ENCODE peak calls at places on chromosome 7, in five cellular contexts. One of them, this sample, is unnamed.

GRCh38 chr7:128796325-128796724 is 4.6 kb downstream of the CCDC136 start:
- DNase-seq in pancreas: no peak
- DNase-seq in sigmoid colon: no peak
- DNase-seq in psoas muscle: no peak
- DNase-seq in tibial artery: no peak
- DNase-seq in this sample: no peak

GRCh38 chr7:18893156-18893555 is 224.3 kb downstream of the TWIST1 start:
- DNase-seq in tibial artery: no peak
- DNase-seq in pancreas: no peak
- DNase-seq in sigmoid colon: no peak
- DNase-seq in psoas muscle: no peak
- DNase-seq in this sample: no peak

GRCh38 chr7:90720970-90721768 is 125.0 kb downstream of the CDK14 start:
- DNase-seq in psoas muscle: no peak
- DNase-seq in tibial artery: no peak
- DNase-seq in pancreas: peak; percentile 39
- DNase-seq in sigmoid colon: peak; percentile 84
- DNase-seq in this sample: no peak

GRCh38 chr7:53383131-53383530 is 347.7 kb downstream of the POM121L12 start:
- DNase-seq in psoas muscle: no peak
- DNase-seq in tibial artery: no peak
- DNase-seq in pancreas: no peak
- DNase-seq in sigmoid colon: no peak
- DNase-seq in this sample: no peak

GRCh38 chr7:46559194-46559576 is 638.1 kb upstream of the IGFBP3 start:
- DNase-seq in sigmoid colon: no peak
- DNase-seq in tibial artery: no peak
- DNase-seq in psoas muscle: no peak
- DNase-seq in pancreas: no peak
- DNase-seq in this sample: no peak

GRCh38 chr7:155342313-155342712 is 44.6 kb downstream of the INSIG1 start:
- DNase-seq in sigmoid colon: peak; percentile 40
- DNase-seq in tibial artery: no peak
- DNase-seq in pancreas: no peak
- DNase-seq in psoas muscle: peak; percentile 32
- DNase-seq in this sample: peak; percentile 25

GRCh38 chr7:66352071-66352470 is 146.9 kb downstream of the TPST1 start:
- DNase-seq in tibial artery: no peak
- DNase-seq in pancreas: no peak
- DNase-seq in sigmoid colon: no peak
- DNase-seq in psoas muscle: no peak
- DNase-seq in this sample: no peak

GRCh38 chr7:105885386-105886111 is 9.2 kb upstream of the ATXN7L1 start:
- DNase-seq in sigmoid colon: no peak
- DNase-seq in psoas muscle: no peak
- DNase-seq in pancreas: peak; percentile 47
- DNase-seq in tibial artery: no peak
- DNase-seq in this sample: no peak

GRCh38 chr7:127447326-127447945 is 54.9 kb upstream of the ZNF800 start:
- DNase-seq in psoas muscle: no peak
- DNase-seq in tibial artery: no peak
- DNase-seq in pancreas: no peak
- DNase-seq in sigmoid colon: no peak
- DNase-seq in this sample: no peak

GRCh38 chr7:47508389-47509380 is 73.2 kb downstream of the TNS3 start:
- DNase-seq in psoas muscle: peak; percentile 26
- DNase-seq in tibial artery: peak; percentile 27
- DNase-seq in sigmoid colon: peak; percentile 63
- DNase-seq in pancreas: no peak
- DNase-seq in this sample: no peak

GRCh38 chr7:47690902-47691558 is 109.1 kb upstream of the TNS3 start:
- DNase-seq in sigmoid colon: no peak
- DNase-seq in tibial artery: no peak
- DNase-seq in psoas muscle: no peak
- DNase-seq in pancreas: no peak
- DNase-seq in this sample: no peak

GRCh38 chr7:27143950-27144798 is 693 bp upstream of the HOXA5 start:
- DNase-seq in sigmoid colon: peak; percentile 64
- DNase-seq in tibial artery: no peak
- DNase-seq in pancreas: peak; percentile 43
- DNase-seq in psoas muscle: peak; percentile 42
- DNase-seq in this sample: peak; percentile 32

GRCh38 chr7:125465527-125465926 is 535.9 kb upstream of the POT1 start:
- DNase-seq in sigmoid colon: no peak
- DNase-seq in tibial artery: no peak
- DNase-seq in psoas muscle: no peak
- DNase-seq in pancreas: no peak
- DNase-seq in this sample: no peak

GRCh38 chr7:80711521-80711920 is 73.1 kb downstream of the CD36 start:
- DNase-seq in sigmoid colon: no peak
- DNase-seq in pancreas: no peak
- DNase-seq in psoas muscle: peak; percentile 64
- DNase-seq in tibial artery: no peak
- DNase-seq in this sample: no peak

GRCh38 chr7:20141666-20142065 is 75.5 kb downstream of the MACC1 start:
- DNase-seq in psoas muscle: no peak
- DNase-seq in pancreas: no peak
- DNase-seq in sigmoid colon: no peak
- DNase-seq in tibial artery: no peak
- DNase-seq in this sample: no peak

GRCh38 chr7:96236198-96237039 is 85.5 kb downstream of the SLC25A13 start:
- DNase-seq in psoas muscle: peak; percentile 60
- DNase-seq in sigmoid colon: peak; percentile 84
- DNase-seq in tibial artery: peak; percentile 66
- DNase-seq in pancreas: no peak
- DNase-seq in this sample: no peak

GRCh38 chr7:91941450-91941849 is 788 bp downstream of the AKAP9 start:
- DNase-seq in psoas muscle: peak; percentile 73
- DNase-seq in pancreas: no peak
- DNase-seq in tibial artery: no peak
- DNase-seq in sigmoid colon: no peak
- DNase-seq in this sample: peak; percentile 48

GRCh38 chr7:38681882-38682281 is 50.7 kb upstream of the AMPH start:
- DNase-seq in tibial artery: no peak
- DNase-seq in sigmoid colon: no peak
- DNase-seq in pancreas: no peak
- DNase-seq in psoas muscle: no peak
- DNase-seq in this sample: no peak
- H3K27ac ChIP-seq in tibial artery: no peak overlapping the region
- H3K27ac ChIP-seq in sigmoid colon: no peak overlapping the region
- H3K27ac ChIP-seq in pancreas: no peak overlapping the region
- H3K27ac ChIP-seq in psoas muscle: no peak overlapping the region
- H3K27ac ChIP-seq in this sample: no peak overlapping the region

GRCh38 chr7:73880755-73881328 is 19.9 kb downstream of the TMEM270 start:
- DNase-seq in sigmoid colon: no peak
- DNase-seq in tibial artery: no peak
- DNase-seq in psoas muscle: no peak
- DNase-seq in pancreas: no peak
- DNase-seq in this sample: no peak
- H3K4me3 ChIP-seq in sigmoid colon: no peak overlapping the region
- H3K4me3 ChIP-seq in tibial artery: no peak overlapping the region
- H3K4me3 ChIP-seq in psoas muscle: no peak overlapping the region
- H3K4me3 ChIP-seq in pancreas: no peak overlapping the region
- H3K4me3 ChIP-seq in this sample: no peak overlapping the region

DNA sequence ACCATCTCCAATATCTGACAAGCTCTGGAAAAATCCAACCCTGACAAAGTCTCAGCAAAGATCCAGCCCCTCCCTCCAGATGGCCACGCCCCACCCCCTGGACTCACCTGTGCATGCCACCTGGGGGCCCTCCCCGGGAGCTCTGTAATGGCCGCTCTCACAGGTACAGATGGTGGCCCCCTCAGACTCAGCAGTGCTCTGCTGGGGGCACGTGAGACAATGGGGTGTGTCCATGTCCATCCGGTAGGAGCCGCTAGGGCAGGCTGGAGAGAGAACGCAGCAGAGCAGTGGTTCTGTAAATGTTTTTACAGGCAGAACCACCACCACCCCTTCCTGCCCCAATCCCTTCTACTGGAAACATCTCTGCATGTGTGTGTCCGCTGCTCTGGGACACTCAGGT is 9.5 kb downstream of the EPHA1 start:
- DNase-seq in sigmoid colon: no peak
- DNase-seq in pancreas: no peak
- DNase-seq in psoas muscle: no peak
- DNase-seq in tibial artery: no peak
- DNase-seq in this sample: no peak
- H3K27ac ChIP-seq in sigmoid colon: no peak overlapping the region
- H3K27ac ChIP-seq in pancreas: no peak overlapping the region
- H3K27ac ChIP-seq in psoas muscle: no peak overlapping the region
- H3K27ac ChIP-seq in tibial artery: no peak overlapping the region
- H3K27ac ChIP-seq in this sample: no peak overlapping the region

GRCh38 chr7:100120518-100121085 is 1.2 kb downstream of the CNPY4 start:
- DNase-seq in tibial artery: no peak
- DNase-seq in pancreas: no peak
- DNase-seq in psoas muscle: no peak
- DNase-seq in sigmoid colon: no peak
- DNase-seq in this sample: no peak
- H3K4me3 ChIP-seq in tibial artery: peak overlapping the region; percentile 67
- H3K4me3 ChIP-seq in pancreas: no peak overlapping the region
- H3K4me3 ChIP-seq in psoas muscle: peak overlapping the region; percentile 84
- H3K4me3 ChIP-seq in sigmoid colon: peak overlapping the region; percentile 81
- H3K4me3 ChIP-seq in this sample: peak overlapping the region; percentile 89

GRCh38 chr7:150979706-150980390 is 1.7 kb upstream of the KCNH2 start:
- DNase-seq in pancreas: peak; percentile 62
- DNase-seq in sigmoid colon: peak; percentile 92
- DNase-seq in tibial artery: no peak
- DNase-seq in psoas muscle: no peak
- DNase-seq in this sample: peak; percentile 71
- H3K27ac ChIP-seq in pancreas: no peak overlapping the region
- H3K27ac ChIP-seq in sigmoid colon: peak overlapping the region; percentile 89
- H3K27ac ChIP-seq in tibial artery: no peak overlapping the region
- H3K27ac ChIP-seq in psoas muscle: no peak overlapping the region
- H3K27ac ChIP-seq in this sample: no peak overlapping the region

GRCh38 chr7:133191787-133192186 is 61.1 kb upstream of the EXOC4 start:
- DNase-seq in psoas muscle: no peak
- DNase-seq in sigmoid colon: no peak
- DNase-seq in pancreas: no peak
- DNase-seq in tibial artery: no peak
- DNase-seq in this sample: no peak

GRCh38 chr7:133199831-133200230 is 53.0 kb upstream of the EXOC4 start:
- DNase-seq in pancreas: no peak
- DNase-seq in psoas muscle: no peak
- DNase-seq in sigmoid colon: no peak
- DNase-seq in tibial artery: no peak
- DNase-seq in this sample: no peak

GRCh38 chr7:133201470-133201869 is 51.4 kb upstream of the EXOC4 start:
- DNase-seq in pancreas: no peak
- DNase-seq in tibial artery: no peak
- DNase-seq in psoas muscle: no peak
- DNase-seq in sigmoid colon: no peak
- DNase-seq in this sample: no peak

GRCh38 chr7:133197972-133198544 is 54.8 kb upstream of the EXOC4 start:
- DNase-seq in sigmoid colon: no peak
- DNase-seq in pancreas: no peak
- DNase-seq in tibial artery: no peak
- DNase-seq in psoas muscle: no peak
- DNase-seq in this sample: no peak

GRCh38 chr7:133196872-133197612 is 55.8 kb upstream of the EXOC4 start:
- DNase-seq in psoas muscle: no peak
- DNase-seq in pancreas: no peak
- DNase-seq in sigmoid colon: no peak
- DNase-seq in tibial artery: no peak
- DNase-seq in this sample: no peak
- H3K4me3 ChIP-seq in psoas muscle: no peak overlapping the region
- H3K4me3 ChIP-seq in pancreas: no peak overlapping the region
- H3K4me3 ChIP-seq in sigmoid colon: no peak overlapping the region
- H3K4me3 ChIP-seq in tibial artery: no peak overlapping the region
- H3K4me3 ChIP-seq in this sample: no peak overlapping the region

GRCh38 chr7:131521651-131522163 is 34.7 kb downstream of the PODXL start:
- DNase-seq in psoas muscle: no peak
- DNase-seq in pancreas: peak; percentile 94
- DNase-seq in tibial artery: peak; percentile 65
- DNase-seq in sigmoid colon: peak; percentile 68
- DNase-seq in this sample: peak; percentile 70
- H3K27ac ChIP-seq in psoas muscle: peak overlapping the region; percentile 56
- H3K27ac ChIP-seq in pancreas: peak overlapping the region; percentile 67
- H3K27ac ChIP-seq in tibial artery: peak overlapping the region; percentile 2
- H3K27ac ChIP-seq in sigmoid colon: peak overlapping the region; percentile 31
- H3K27ac ChIP-seq in this sample: peak overlapping the region; percentile 53

GRCh38 chr7:44665531-44666213 is 59.2 kb downstream of the OGDH start:
- DNase-seq in tibial artery: no peak
- DNase-seq in sigmoid colon: no peak
- DNase-seq in pancreas: no peak
- DNase-seq in psoas muscle: no peak
- DNase-seq in this sample: no peak
- H3K4me3 ChIP-seq in tibial artery: no peak overlapping the region
- H3K4me3 ChIP-seq in sigmoid colon: no peak overlapping the region
- H3K4me3 ChIP-seq in pancreas: no peak overlapping the region
- H3K4me3 ChIP-seq in psoas muscle: no peak overlapping the region
- H3K4me3 ChIP-seq in this sample: no peak overlapping the region

GRCh38 chr7:522938-523289 is 3.3 kb upstream of the PDGFA start:
- DNase-seq in pancreas: peak; percentile 83
- DNase-seq in tibial artery: no peak
- DNase-seq in sigmoid colon: no peak
- DNase-seq in psoas muscle: no peak
- DNase-seq in this sample: no peak
- H3K27ac ChIP-seq in pancreas: no peak overlapping the region
- H3K27ac ChIP-seq in tibial artery: peak overlapping the region; percentile 99
- H3K27ac ChIP-seq in sigmoid colon: no peak overlapping the region
- H3K27ac ChIP-seq in psoas muscle: no peak overlapping the region
- H3K27ac ChIP-seq in this sample: no peak overlapping the region

DNA sequence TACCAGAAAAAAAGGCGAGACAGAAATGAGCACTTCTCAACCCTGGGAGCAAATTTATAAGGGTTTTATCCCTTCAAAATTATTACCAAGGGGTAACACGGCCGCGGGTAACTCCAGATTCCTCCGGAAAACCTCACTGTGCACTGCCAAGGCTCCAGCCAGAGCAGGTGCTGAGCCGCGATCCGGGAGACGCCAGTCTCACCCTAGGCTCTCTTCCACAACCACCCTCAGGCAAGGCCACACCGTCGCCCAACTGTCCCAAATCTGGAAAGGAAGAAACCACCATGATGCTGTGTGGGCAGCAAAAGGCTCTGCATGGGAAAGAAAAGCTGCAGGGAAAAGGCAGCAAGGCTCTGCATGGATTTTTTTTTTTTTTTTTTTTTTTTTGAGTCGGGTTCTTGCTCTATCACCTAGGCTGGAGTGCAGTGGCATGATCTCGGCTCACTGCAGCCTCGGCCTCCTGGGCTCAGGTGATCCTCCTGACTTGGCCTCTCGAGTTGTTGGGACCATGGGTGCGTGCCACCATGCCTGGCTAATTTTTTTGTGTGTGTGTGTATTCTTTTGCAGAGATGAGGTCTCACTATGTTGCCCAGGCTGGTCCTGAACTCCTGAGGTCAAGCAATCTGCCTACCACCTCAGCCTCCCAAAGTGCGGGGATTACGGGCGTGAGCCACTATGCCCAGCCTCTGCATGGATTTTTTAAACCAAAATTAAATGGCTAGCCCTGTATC is 39.0 kb downstream of the MAD1L1 start:
- DNase-seq in pancreas: peak; percentile 15
- DNase-seq in tibial artery: no peak
- DNase-seq in psoas muscle: no peak
- DNase-seq in sigmoid colon: no peak
- DNase-seq in this sample: no peak
- H3K4me3 ChIP-seq in pancreas: no peak overlapping the region
- H3K4me3 ChIP-seq in tibial artery: no peak overlapping the region
- H3K4me3 ChIP-seq in psoas muscle: no peak overlapping the region
- H3K4me3 ChIP-seq in sigmoid colon: no peak overlapping the region
- H3K4me3 ChIP-seq in this sample: no peak overlapping the region

This sample was measured in left lung.